ENCODE peak calls at places on chromosomes 7 and 10, in six cellular contexts. Z is K562, D is GM12891, P is H1, Y is HepG2, I is GM12878. H is an unnamed sample.

GRCh38 chr10:113273151-113273876 is 279.5 kb upstream of the HABP2 start:
- DNase-seq in Z (no peak), D (no peak), P (no peak), Y (no peak), I (no peak), H (no peak)

GRCh38 chr7:8154290-8154689 is 107.7 kb downstream of the ICA1 start:
- DNase-seq in Z (no peak), D (no peak), P (no peak), Y (no peak), I (no peak), H (no peak)

GRCh38 chr10:9379183-9379582 is 1324.7 kb downstream of the GATA3 start:
- DNase-seq in Z (no peak), D (no peak), P (no peak), Y (no peak), I (no peak), H (no peak)

GRCh38 chr7:50265968-50266694 is 38.4 kb upstream of the IKZF1 start:
- DNase-seq in Z (no peak), D (no peak), P (no peak), Y (no peak), I (no peak), H (no peak)

GRCh38 chr7:12321248-12321647 is 82.4 kb downstream of the VWDE start:
- DNase-seq in Z (no peak), D (no peak), P (no peak), Y (no peak), I (no peak), H (no peak)

GRCh38 chr10:122999347-122999746 is 9.2 kb downstream of the IKZF5 start:
- DNase-seq in Z (no peak), D (no peak), P (no peak), Y (no peak), I (no peak), H (no peak)

GRCh38 chr10:50636576-50636975 is 12.8 kb upstream of the SGMS1 start:
- DNase-seq in Z (no peak), D (no peak), P (no peak), Y (no peak), I (no peak), H (no peak)

GRCh38 chr10:76492678-76493472 is 1061.5 kb downstream of the LRMDA start:
- DNase-seq in Z (no peak), D (no peak), P (no peak), Y (no peak), I (no peak), H (no peak)

GRCh38 chr10:22606164-22606614 is 108.2 kb downstream of the PIP4K2A start:
- DNase-seq in Z (peak), D (peak), P (no peak), Y (peak), I (peak), H (no peak)

GRCh38 chr7:96303105-96303685 is 18.7 kb downstream of the SLC25A13 start:
- DNase-seq in Z (peak), D (no peak), P (no peak), Y (peak), I (no peak), H (no peak)

GRCh38 chr7:171912-172515 is 20.4 kb upstream of the FAM20C start:
- DNase-seq in Z (no peak), D (no peak), P (no peak), Y (no peak), I (no peak), H (no peak)

GRCh38 chr7:32941996-32942782 is 15.1 kb upstream of the FKBP9 start:
- DNase-seq in Z (peak), D (peak), P (no peak), Y (peak), I (no peak), H (peak)

GRCh38 chr7:16205481-16205880 is 215.9 kb downstream of the CRPPA start:
- DNase-seq in Z (no peak), D (no peak), P (no peak), Y (no peak), I (no peak), H (no peak)

GRCh38 chr7:112001089-112001826 is 204.9 kb downstream of the DOCK4 start:
- DNase-seq in Z (no peak), D (no peak), P (no peak), Y (peak), I (no peak), H (no peak)

GRCh38 chr7:74047804-74048380 is 19.9 kb downstream of the ELN start:
- DNase-seq in Z (no peak), D (no peak), P (no peak), Y (no peak), I (no peak), H (no peak)

GRCh38 chr7:151113344-151114150 is 27.3 kb downstream of the AGAP3 start:
- DNase-seq in Z (peak), D (no peak), P (no peak), Y (no peak), I (no peak), H (no peak)

GRCh38 chr7:26535483-26536069 is 243.9 kb downstream of the SNX10 start:
- DNase-seq in Z (no peak), D (no peak), P (no peak), Y (no peak), I (no peak), H (no peak)

GRCh38 chr7:117673367-117673766 is 193.5 kb downstream of the CFTR start:
- DNase-seq in Z (no peak), D (no peak), P (peak), Y (no peak), I (no peak), H (no peak)

GRCh38 chr7:122383934-122384333 is 79.4 kb upstream of the FEZF1 start:
- DNase-seq in Z (no peak), D (no peak), P (no peak), Y (no peak), I (peak), H (no peak)

GRCh38 chr7:88328787-88329186 is 22.1 kb upstream of the STEAP4 start:
- DNase-seq in Z (no peak), D (no peak), P (no peak), Y (no peak), I (no peak), H (no peak)

GRCh38 chr7:72706521-72706920 is 121.5 kb downstream of the TYW1B start:
- DNase-seq in Z (no peak), D (no peak), P (no peak), Y (no peak), I (no peak), H (no peak)

GRCh38 chr10:74244097-74244685 is 93.2 kb downstream of the ADK start:
- DNase-seq in Z (no peak), D (no peak), P (no peak), Y (peak), I (no peak), H (no peak)

GRCh38 chr10:7563368-7563767 is 103.4 kb downstream of the ITIH5 start:
- DNase-seq in Z (no peak), D (no peak), P (no peak), Y (no peak), I (no peak), H (no peak)

GRCh38 chr10:70694410-70695179 is 22.3 kb downstream of the ADAMTS14 start:
- DNase-seq in Z (no peak), D (no peak), P (no peak), Y (no peak), I (no peak), H (no peak)

GRCh38 chr10:110460111-110460809 is 37.4 kb upstream of the DUSP5 start:
- DNase-seq in Z (no peak), D (no peak), P (no peak), Y (peak), I (no peak), H (no peak)

GRCh38 chr7:46530081-46530480 is 609.0 kb upstream of the IGFBP3 start:
- DNase-seq in Z (no peak), D (no peak), P (no peak), Y (no peak), I (no peak), H (no peak)

GRCh38 chr7:74412061-74412460 is 41.6 kb upstream of the GTF2IRD1 start:
- DNase-seq in Z (no peak), D (no peak), P (no peak), Y (no peak), I (no peak), H (no peak)

GRCh38 chr7:90594791-90595317 is 1.3 kb upstream of the CDK14 start:
- DNase-seq in Z (no peak), D (no peak), P (peak), Y (no peak), I (no peak), H (no peak)

GRCh38 chr10:78433722-78434535 is 400.3 kb downstream of the RPS24 start:
- DNase-seq in Z (no peak), D (no peak), P (no peak), Y (no peak), I (no peak), H (no peak)

GRCh38 chr10:131072651-131073468 is 238.7 kb downstream of the TCERG1L start:
- DNase-seq in Z (no peak), D (no peak), P (no peak), Y (no peak), I (no peak), H (no peak)

GRCh38 chr10:1734288-1734687 is 3.0 kb downstream of the ADARB2 start:
- DNase-seq in Z (no peak), D (no peak), P (no peak), Y (no peak), I (no peak), H (no peak)

GRCh38 chr7:105493928-105494325 is 28.1 kb downstream of the PUS7 start:
- DNase-seq in Z (no peak), D (no peak), P (no peak), Y (no peak), I (no peak), H (no peak)

GRCh38 chr7:88309845-88310244 is 3.2 kb upstream of the STEAP4 start:
- DNase-seq in Z (no peak), D (no peak), P (no peak), Y (no peak), I (no peak), H (no peak)

GRCh38 chr7:40447345-40447744 is 312.5 kb downstream of the SUGCT start:
- DNase-seq in Z (no peak), D (no peak), P (no peak), Y (no peak), I (no peak), H (no peak)

GRCh38 chr10:19656420-19657042 is 159.7 kb upstream of the PLXDC2 start:
- DNase-seq in Z (no peak), D (no peak), P (no peak), Y (peak), I (no peak), H (no peak)

GRCh38 chr10:19658622-19659233 is 157.5 kb upstream of the PLXDC2 start:
- DNase-seq in Z (no peak), D (no peak), P (no peak), Y (no peak), I (no peak), H (no peak)

GRCh38 chr10:19659920-19660655 is 156.1 kb upstream of the PLXDC2 start:
- DNase-seq in Z (no peak), D (no peak), P (no peak), Y (no peak), I (no peak), H (no peak)

GRCh38 chr10:19654576-19654975 is 161.7 kb upstream of the PLXDC2 start:
- DNase-seq in Z (no peak), D (no peak), P (no peak), Y (no peak), I (no peak), H (no peak)

GRCh38 chr10:19658131-19658530 is 158.1 kb upstream of the PLXDC2 start:
- DNase-seq in Z (no peak), D (no peak), P (no peak), Y (no peak), I (no peak), H (no peak)
- TF ChIP-seq TAF1 in Z (no peak), D (no peak), P (no peak), Y (no peak), I (no peak), H (no peak)

DNA sequence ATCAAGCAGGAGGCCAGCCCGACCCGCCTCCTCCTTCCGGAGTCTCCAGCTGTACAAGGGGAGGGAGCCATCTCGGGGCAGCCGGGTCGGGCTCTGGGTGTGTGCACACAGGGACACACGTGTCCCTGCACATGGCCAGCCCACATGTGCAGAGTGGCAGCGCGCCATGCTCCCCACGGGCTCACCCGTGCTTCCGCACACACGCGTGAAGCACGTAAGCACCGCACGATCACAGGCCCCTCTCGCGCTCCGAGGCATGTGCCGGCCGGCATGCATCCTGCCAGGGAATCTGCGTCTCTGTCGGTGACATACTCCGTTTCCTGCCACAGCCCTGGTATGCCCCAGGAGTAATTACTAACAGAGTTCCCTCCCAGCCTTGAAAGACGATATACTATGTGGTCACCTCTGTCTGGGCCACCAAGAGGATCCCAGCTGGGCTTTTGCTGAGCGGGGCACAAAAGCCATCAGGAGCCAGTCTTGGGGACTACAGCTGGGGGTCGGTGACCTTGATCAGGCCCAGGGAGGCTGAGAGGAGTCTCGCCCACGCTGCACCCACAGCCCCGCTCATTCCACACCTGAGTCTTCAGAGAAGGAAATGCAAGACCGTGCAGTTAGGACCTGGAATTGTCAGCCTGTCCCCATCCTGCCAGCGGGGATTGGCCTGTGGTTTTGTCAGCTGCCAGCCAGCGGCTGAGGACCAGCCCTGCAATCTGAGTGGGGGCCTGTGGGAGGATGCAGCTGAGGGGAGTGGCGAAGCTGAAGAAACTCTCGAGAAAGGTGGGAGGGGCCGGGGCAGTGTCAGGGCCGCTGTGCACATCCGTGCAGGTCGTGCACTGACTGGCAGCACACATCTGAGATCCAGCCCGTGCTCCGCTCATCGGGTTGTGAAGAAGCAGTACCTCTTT is 11.0 kb upstream of the LFNG start:
- DNase-seq in Z (peak), D (peak), P (no peak), Y (no peak), I (no peak), H (no peak)
- TF ChIP-seq POLR2A in Z (no peak), D (no peak), P (no peak), Y (no peak), I (no peak), H (no peak)

GRCh38 chr10:29784175-29784773 is 149.5 kb upstream of the SVIL start:
- DNase-seq in Z (no peak), D (no peak), P (peak), Y (peak), I (no peak), H (no peak)
- TF ChIP-seq TAF1 in Z (no peak), D (no peak), P (no peak), Y (no peak), I (no peak), H (no peak)

DNA sequence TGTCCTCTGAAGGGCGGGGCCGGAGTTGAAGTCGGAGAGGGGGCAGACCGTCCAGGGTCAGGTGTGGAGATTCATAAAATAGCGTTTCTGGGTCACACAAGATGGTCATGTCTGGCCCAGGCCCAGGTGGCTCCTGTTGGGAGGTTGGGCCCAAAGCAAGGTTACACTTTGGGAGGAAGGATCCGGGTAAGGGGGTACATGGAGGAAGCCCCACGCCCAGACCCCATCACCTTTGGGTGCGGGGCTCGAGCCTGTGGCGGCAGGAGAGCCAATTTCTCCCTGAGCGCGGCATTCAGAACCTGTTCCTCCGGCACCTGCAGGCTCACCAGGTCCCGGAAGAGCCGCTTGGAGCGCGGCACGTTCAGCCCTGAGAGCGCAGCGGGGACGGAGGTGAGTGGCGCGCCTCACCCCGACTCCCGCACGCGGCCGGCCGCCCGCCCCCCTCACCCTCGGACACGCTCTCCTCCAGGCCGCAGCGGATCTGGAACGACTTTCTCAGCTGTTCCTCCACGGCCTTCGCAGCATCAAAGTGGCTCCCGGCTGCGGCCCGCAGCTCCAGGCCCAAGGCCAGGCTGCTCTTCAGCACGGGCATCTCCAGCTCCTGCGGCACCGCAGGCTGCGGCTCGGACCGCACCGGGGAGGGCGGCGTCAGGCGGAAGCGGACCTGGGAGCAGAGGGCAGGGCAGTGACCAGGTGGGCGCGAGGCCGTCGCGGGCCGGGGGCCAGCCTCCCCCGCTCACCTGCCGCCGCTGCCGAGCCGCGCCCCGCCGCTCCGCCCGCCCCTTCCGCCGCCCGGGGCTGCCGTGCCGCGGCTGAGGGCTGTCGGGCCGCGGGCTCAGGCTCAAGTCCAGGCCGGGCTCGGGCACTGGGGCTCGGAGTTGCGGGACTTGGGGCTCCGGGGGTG is 644 bp downstream of the PPP1R35 start:
- DNase-seq in Z (peak), D (no peak), P (no peak), Y (no peak), I (no peak), H (peak)
- TF ChIP-seq POLR2A in Z (peak), D (peak), P (peak), Y (no peak), I (peak), H (peak)

DNA sequence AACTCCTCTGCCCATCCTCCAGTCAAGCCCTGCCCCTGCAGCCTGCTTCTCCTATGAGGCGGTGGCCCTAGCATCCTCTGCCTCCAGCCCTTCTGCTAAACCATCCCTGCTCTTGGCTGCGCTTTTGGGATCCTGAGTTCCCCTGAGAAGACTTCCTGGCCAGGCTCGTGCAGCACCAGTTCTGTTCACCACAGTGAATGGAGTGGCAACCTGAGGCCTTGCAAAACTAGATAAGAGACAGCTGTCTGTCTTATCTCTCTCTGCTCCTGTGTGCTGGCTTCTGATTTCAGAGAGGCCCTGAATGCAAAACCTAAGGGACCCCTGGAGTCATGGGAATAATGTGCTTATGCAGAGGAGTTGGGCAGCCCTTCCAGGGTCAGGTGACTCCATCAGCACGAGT is 119.2 kb downstream of the TMEM178B start:
- DNase-seq in Z (peak), D (no peak), P (no peak), Y (no peak), I (no peak), H (no peak)
- TF ChIP-seq TAF1 in Z (no peak), D (no peak), P (no peak), Y (no peak), I (no peak), H (no peak)

DNA sequence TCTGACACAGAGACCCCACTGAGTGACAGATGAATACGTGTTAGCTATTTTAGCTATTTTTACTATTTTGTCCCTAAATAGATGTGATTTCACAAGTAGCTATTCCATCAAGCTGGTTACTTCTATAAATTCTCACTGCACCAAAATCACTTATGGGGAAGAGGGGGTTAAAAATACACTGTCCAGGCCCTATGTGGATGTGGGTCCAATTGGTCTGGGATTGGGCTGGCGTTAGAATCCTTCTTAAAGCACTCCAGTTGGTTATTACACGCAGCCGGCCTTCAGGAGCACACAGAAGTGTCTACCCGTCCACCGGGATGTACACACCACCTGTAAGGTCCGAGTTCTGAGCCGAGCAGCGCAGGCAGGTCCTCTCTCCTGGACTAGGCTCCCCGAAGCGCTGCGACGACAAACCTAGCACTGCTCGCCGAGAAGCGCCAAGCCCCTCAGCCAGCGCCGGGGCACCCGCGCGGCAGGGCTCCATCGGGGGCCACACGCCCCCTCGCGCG is 222.3 kb upstream of the MKLN1 start:
- DNase-seq in Z (no peak), D (no peak), P (no peak), Y (no peak), I (no peak), H (no peak)
- TF ChIP-seq POLR2A in Z (no peak), D (no peak), P (no peak), Y (no peak), I (no peak), H (no peak)

GRCh38 chr7:19752045-19752444 is 21.4 kb downstream of the TMEM196 start:
- DNase-seq in Z (no peak), D (no peak), P (no peak), Y (no peak), I (no peak), H (no peak)

GRCh38 chr7:19747740-19748339 is 25.6 kb downstream of the TMEM196 start:
- DNase-seq in Z (peak), D (no peak), P (no peak), Y (peak), I (no peak), H (peak)

GRCh38 chr7:19754521-19755116 is 18.8 kb downstream of the TMEM196 start:
- DNase-seq in Z (peak), D (no peak), P (no peak), Y (peak), I (peak), H (no peak)

GRCh38 chr7:19744075-19744474 is 29.3 kb downstream of the TMEM196 start:
- DNase-seq in Z (no peak), D (no peak), P (no peak), Y (no peak), I (no peak), H (no peak)

DNA sequence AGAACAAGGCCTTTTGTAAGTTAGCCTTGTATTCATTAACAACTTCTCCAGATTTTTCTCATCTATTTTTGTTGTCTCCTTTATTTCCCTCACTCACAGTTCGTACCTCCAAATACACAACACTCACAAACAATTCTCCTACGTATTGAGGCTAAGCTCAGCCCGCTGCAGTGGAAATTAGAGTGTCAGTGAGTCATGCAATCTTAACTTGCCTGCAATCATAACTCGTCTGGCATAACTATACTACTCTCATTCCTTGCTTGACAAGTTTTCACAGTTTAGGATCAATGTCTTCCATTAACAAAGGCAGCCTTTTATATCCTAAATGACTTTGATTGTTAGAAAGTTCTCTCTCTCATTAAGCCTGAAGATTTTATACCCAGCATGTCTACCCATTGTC is 23.8 kb downstream of the TMEM196 start:
- DNase-seq in Z (no peak), D (no peak), P (no peak), Y (no peak), I (no peak), H (no peak)
- TF ChIP-seq TAF1 in Z (no peak), D (no peak), P (no peak), Y (no peak), I (no peak), H (no peak)